ENCODE peak calls at places on chromosome 11, in nine cellular contexts. Y is COR-L47; A is NCI-H774; F is fibroblast of mammary gland; J is T-helper 17 cell; Q is uterus; C is stimulated activated CD8-positive, alpha-beta memory T cell treated with anti-CD3 and anti-CD28 coated beads, Interleukin-7, amount 100 ng/mL, for 48 hours; O is HFFc6; T is HT-29. E is an unnamed sample.

GRCh38 chr11:1113405-1114201 is 38.9 kb downstream of the MUC2 start:
- DNase-seq in Y (no peak), A (no peak), F (no peak), J (peak; percentile 2), Q (no peak), C (no peak), O (no peak), T (no peak), E (peak; percentile 6)

GRCh38 chr11:119470316-119471266 is 47.6 kb upstream of the THY1 start:
- DNase-seq in Y (no peak), A (no peak), F (peak; percentile 99), J (no peak), Q (no peak), C (no peak), O (peak; percentile 84), T (no peak), E (no peak)

GRCh38 chr11:44286268-44286880 is 23.6 kb downstream of the ALX4 start:
- DNase-seq in Y (peak; percentile 12), A (peak; percentile 57), F (peak; percentile 61), J (peak; percentile 47), Q (peak; percentile 39), C (peak; percentile 25), O (peak; percentile 38), T (peak; percentile 68), E (no peak)

GRCh38 chr11:125452125-125452470 is 44.0 kb downstream of the FEZ1 start:
- DNase-seq in Y (no peak), A (no peak), F (no peak), J (no peak), Q (no peak), C (no peak), O (no peak), T (no peak), E (no peak)

GRCh38 chr11:93905384-93905783 is 55.0 kb upstream of the VSTM5 start:
- DNase-seq in Y (no peak), A (no peak), F (peak; percentile 86), J (no peak), Q (no peak), C (no peak), O (peak; percentile 80), T (no peak), E (no peak)

GRCh38 chr11:107457205-107457557 is 444 bp downstream of the CWF19L2 start:
- DNase-seq in Y (no peak), A (no peak), F (peak; percentile 3), J (no peak), Q (no peak), C (no peak), O (no peak), T (peak; percentile 47), E (no peak)

GRCh38 chr11:63602296-63602695 is 11.9 kb downstream of the PLAAT3 start:
- DNase-seq in Y (no peak), A (no peak), F (peak; percentile 71), J (no peak), Q (peak; percentile 46), C (no peak), O (peak; percentile 48), T (no peak), E (no peak)

GRCh38 chr11:3380706-3381570 is 2.0 kb upstream of the ZNF195 start:
- DNase-seq in Y (no peak), A (no peak), F (peak; percentile 55), J (no peak), Q (no peak), C (no peak), O (peak; percentile 22), T (no peak), E (no peak)

GRCh38 chr11:1653541-1654387 is 24.2 kb downstream of the KRTAP5-5 start:
- DNase-seq in Y (no peak), A (no peak), F (no peak), J (no peak), Q (no peak), C (no peak), O (no peak), T (peak; percentile 16), E (no peak)

GRCh38 chr11:67498544-67498972 is 6.6 kb downstream of the PITPNM1 start:
- DNase-seq in Y (no peak), A (no peak), F (no peak), J (no peak), Q (no peak), C (no peak), O (no peak), T (no peak), E (peak; percentile 45)

GRCh38 chr11:72245232-72245816 is 1.3 kb upstream of the PHOX2A start:
- DNase-seq in Y (no peak), A (no peak), F (no peak), J (no peak), Q (no peak), C (no peak), O (no peak), T (no peak), E (no peak)

GRCh38 chr11:72617080-72617744 is 57.0 kb downstream of the PDE2A start:
- DNase-seq in Y (no peak), A (no peak), F (peak; percentile 13), J (no peak), Q (peak; percentile 38), C (no peak), O (peak; percentile 4), T (no peak), E (no peak)

GRCh38 chr11:67001332-67001731 is 21.6 kb upstream of the SYT12 start:
- DNase-seq in Y (no peak), A (no peak), F (no peak), J (no peak), Q (no peak), C (no peak), O (no peak), T (no peak), E (no peak)

GRCh38 chr11:102837151-102837550 is 6.3 kb downstream of the MMP3 start:
- DNase-seq in Y (no peak), A (no peak), F (no peak), J (no peak), Q (no peak), C (no peak), O (no peak), T (no peak), E (no peak)